ENCODE peak calls at places on chromosome 15, in nine cellular contexts. E, K, U, Q, G, H, T, O and P are unnamed samples.

GRCh38 chr15:64286473-64286872 is 69.5 kb downstream of the CSNK1G1 start:
- DNase-seq in E (no peak), K (no peak), U (no peak), Q (no peak), G (no peak), H (no peak), T (no peak), O (no peak), P (no peak)

GRCh38 chr15:101039461-101039860 is 120.3 kb downstream of the LRRK1 start:
- DNase-seq in E (no peak), K (no peak), U (peak; percentile 18), Q (no peak), G (peak; percentile 27), H (peak; percentile 68), T (peak; percentile 77), O (no peak), P (no peak)

GRCh38 chr15:25725758-25726157 is 137.4 kb downstream of the ATP10A start:
- DNase-seq in E (no peak), K (peak; percentile 44), U (no peak), Q (no peak), G (peak; percentile 37), H (no peak), T (no peak), O (peak; percentile 7), P (no peak)

GRCh38 chr15:91472316-91472756 is 372.3 kb downstream of the SV2B start:
- DNase-seq in E (no peak), K (no peak), U (no peak), Q (no peak), G (no peak), H (no peak), T (no peak), O (no peak), P (no peak)

GRCh38 chr15:39083213-39083612 is 497.7 kb upstream of the THBS1 start:
- DNase-seq in E (no peak), K (no peak), U (peak; percentile 42), Q (no peak), G (no peak), H (peak; percentile 60), T (peak; percentile 78), O (no peak), P (no peak)

GRCh38 chr15:97893988-97894387 is 66.5 kb upstream of the ARRDC4 start:
- DNase-seq in E (no peak), K (no peak), U (peak; percentile 54), Q (no peak), G (no peak), H (no peak), T (no peak), O (no peak), P (no peak)

GRCh38 chr15:64536244-64536836 is 76.0 kb downstream of the ZNF609 start:
- DNase-seq in E (no peak), K (no peak), U (peak; percentile 93), Q (peak; percentile 74), G (no peak), H (peak; percentile 87), T (peak; percentile 82), O (no peak), P (no peak)

GRCh38 chr15:96171271-96171739 is 159.2 kb upstream of the NR2F2 start:
- DNase-seq in E (no peak), K (no peak), U (peak; percentile 27), Q (peak; percentile 78), G (no peak), H (no peak), T (peak; percentile 34), O (no peak), P (no peak)

GRCh38 chr15:25705430-25706115 is 157.6 kb downstream of the ATP10A start:
- DNase-seq in E (no peak), K (peak; percentile 33), U (no peak), Q (no peak), G (peak; percentile 33), H (no peak), T (no peak), O (no peak), P (no peak)

GRCh38 chr15:88890495-88890894 is 4.8 kb downstream of the HAPLN3 start:
- DNase-seq in E (no peak), K (no peak), U (no peak), Q (no peak), G (no peak), H (no peak), T (no peak), O (no peak), P (no peak)

GRCh38 chr15:70100495-70101331 is 3.0 kb upstream of the TLE3 start:
- DNase-seq in E (peak; percentile 75), K (peak; percentile 85), U (no peak), Q (peak; percentile 50), G (peak; percentile 81), H (peak; percentile 71), T (peak; percentile 78), O (peak; percentile 72), P (peak; percentile 50)
- TF ChIP-seq CTCF in E (peak; percentile 21), K (peak; percentile 29), U (peak; percentile 38), Q (peak; percentile 35), G (peak; percentile 44), H (peak; percentile 21), T (peak; percentile 53), O (peak; percentile 34), P (peak; percentile 51)

DNA sequence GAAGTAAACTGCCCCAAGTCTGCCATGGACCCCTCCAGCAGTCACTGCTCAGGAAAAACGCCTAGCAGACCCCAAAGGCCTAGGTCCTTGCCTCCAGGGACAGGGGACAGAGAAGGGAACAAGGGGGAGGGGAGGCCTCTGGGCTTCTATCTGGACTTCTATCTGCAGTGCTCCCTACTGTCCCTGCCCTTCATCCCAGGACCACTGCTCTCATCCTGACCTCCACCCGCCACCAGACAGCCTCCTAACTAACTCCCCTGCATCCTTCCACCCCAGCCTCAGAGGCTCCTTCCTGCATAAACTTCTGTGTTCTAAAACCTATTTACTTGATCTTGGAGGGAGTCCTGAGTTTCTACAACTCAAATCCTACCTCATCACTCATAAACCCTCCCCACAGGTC is 25.4 kb downstream of the SEMA7A start:
- DNase-seq in E (no peak), K (no peak), U (no peak), Q (no peak), G (no peak), H (no peak), T (no peak), O (no peak), P (no peak)
- TF ChIP-seq CTCF in E (no peak), K (no peak), U (no peak), Q (no peak), G (no peak), H (no peak), T (no peak), O (no peak), P (no peak)

GRCh38 chr15:65981837-65982696 is 112.8 kb downstream of the RAB11A start:
- DNase-seq in E (no peak), K (no peak), U (peak; percentile 33), Q (no peak), G (no peak), H (no peak), T (no peak), O (no peak), P (peak; percentile 52)
- TF ChIP-seq CTCF in E (no peak), K (no peak), U (no peak), Q (peak; percentile 24), G (no peak), H (no peak), T (no peak), O (no peak), P (peak; percentile 57)

GRCh38 chr15:82918607-82919230 is 33.8 kb downstream of the HOMER2 start:
- DNase-seq in E (no peak), K (no peak), U (no peak), Q (no peak), G (no peak), H (no peak), T (no peak), O (no peak), P (no peak)

GRCh38 chr15:82921242-82921641 is 31.3 kb downstream of the HOMER2 start:
- DNase-seq in E (no peak), K (no peak), U (no peak), Q (no peak), G (peak; percentile 41), H (no peak), T (no peak), O (no peak), P (no peak)

GRCh38 chr15:82917252-82917651 is 35.3 kb downstream of the HOMER2 start:
- DNase-seq in E (no peak), K (no peak), U (no peak), Q (no peak), G (peak; percentile 39), H (no peak), T (no peak), O (no peak), P (no peak)

GRCh38 chr15:82918162-82918561 is 34.4 kb downstream of the HOMER2 start:
- DNase-seq in E (peak; percentile 78), K (no peak), U (no peak), Q (no peak), G (peak; percentile 35), H (no peak), T (no peak), O (no peak), P (no peak)

GRCh38 chr15:82919231-82919886 is 33.2 kb downstream of the HOMER2 start:
- DNase-seq in E (peak; percentile 71), K (no peak), U (peak; percentile 91), Q (peak; percentile 23), G (peak; percentile 33), H (no peak), T (no peak), O (peak; percentile 87), P (no peak)
- TF ChIP-seq CTCF in E (no peak), K (no peak), U (no peak), Q (no peak), G (no peak), H (no peak), T (no peak), O (no peak), P (no peak)

GRCh38 chr15:84811828-84812227 is 5.3 kb upstream of the ALPK3 start:
- DNase-seq in E (no peak), K (no peak), U (no peak), Q (no peak), G (no peak), H (no peak), T (no peak), O (no peak), P (no peak)
- TF ChIP-seq CTCF in E (no peak), K (no peak), U (no peak), Q (no peak), G (no peak), H (no peak), T (no peak), O (no peak), P (no peak)

DNA sequence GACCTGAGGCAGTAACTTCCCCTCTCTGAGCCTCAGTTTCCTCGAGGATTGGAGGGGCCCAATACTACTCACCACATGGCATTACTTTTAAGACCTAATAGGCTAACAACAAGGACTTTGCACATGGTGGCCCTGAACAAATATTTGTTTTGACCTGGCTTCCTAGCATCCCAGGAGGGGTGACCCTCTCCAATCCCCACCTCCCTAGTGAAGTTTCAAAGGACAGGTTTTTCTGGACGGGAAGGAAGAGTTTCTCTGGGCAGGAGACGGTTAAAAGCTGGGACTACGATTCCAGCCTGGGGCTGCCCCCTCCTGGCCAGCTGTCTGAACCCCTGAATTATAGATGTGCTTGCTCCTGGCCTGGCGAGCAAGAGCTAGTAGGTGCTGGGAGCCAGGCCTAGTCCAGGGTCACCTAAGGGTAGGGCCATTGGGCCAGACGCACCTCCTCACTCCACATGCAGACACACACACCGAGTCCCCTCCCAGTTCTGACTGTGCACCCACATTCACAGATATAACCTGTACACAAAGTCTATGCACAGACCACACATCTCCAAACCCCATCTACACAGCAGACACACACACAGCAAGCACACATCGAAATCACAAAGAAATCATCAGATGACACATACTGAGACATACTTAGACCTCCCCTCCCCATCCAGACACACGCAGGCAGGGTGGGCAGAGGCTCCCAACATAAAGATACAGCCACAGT is 2.7 kb upstream of the ISL2 start:
- DNase-seq in E (no peak), K (no peak), U (no peak), Q (peak; percentile 75), G (no peak), H (no peak), T (peak; percentile 53), O (peak; percentile 9), P (no peak)
- TF ChIP-seq CTCF in E (no peak), K (no peak), U (peak; percentile 38), Q (peak; percentile 70), G (no peak), H (peak; percentile 28), T (peak; percentile 69), O (no peak), P (peak; percentile 36)